ENCODE peak calls at places on chromosomes 6 and 20, in six cellular contexts. One of them, this sample, is unnamed.

GRCh38 chr6:52983159-52983848 is 11.8 kb downstream of the GSTA4 start:
- DNase-seq in choroid plexus epithelial cell: no peak
- DNase-seq in tibial artery: no peak
- DNase-seq in mammary epithelial cell: no peak
- DNase-seq in small intestine: no peak
- DNase-seq in A549: no peak
- DNase-seq in this sample: no peak

GRCh38 chr6:71383891-71384489 is 95.4 kb downstream of the OGFRL1 start:
- DNase-seq in mammary epithelial cell: no peak
- DNase-seq in choroid plexus epithelial cell: peak
- DNase-seq in A549: no peak
- DNase-seq in tibial artery: no peak
- DNase-seq in small intestine: no peak
- DNase-seq in this sample: no peak

GRCh38 chr20:44104807-44105517 is 82.0 kb downstream of the JPH2 start:
- DNase-seq in small intestine: no peak
- DNase-seq in A549: no peak
- DNase-seq in choroid plexus epithelial cell: peak
- DNase-seq in tibial artery: no peak
- DNase-seq in mammary epithelial cell: peak
- DNase-seq in this sample: no peak

GRCh38 chr20:19370076-19371075 is 157.9 kb downstream of the SLC24A3 start:
- DNase-seq in mammary epithelial cell: no peak
- DNase-seq in choroid plexus epithelial cell: no peak
- DNase-seq in tibial artery: no peak
- DNase-seq in small intestine: no peak
- DNase-seq in A549: no peak
- DNase-seq in this sample: no peak

GRCh38 chr20:43959079-43959919 is 44.6 kb downstream of the TOX2 start:
- DNase-seq in tibial artery: peak
- DNase-seq in A549: no peak
- DNase-seq in small intestine: peak
- DNase-seq in mammary epithelial cell: no peak
- DNase-seq in choroid plexus epithelial cell: no peak
- DNase-seq in this sample: no peak

GRCh38 chr6:148521586-148521985 is 178.9 kb downstream of the SASH1 start:
- DNase-seq in mammary epithelial cell: peak
- DNase-seq in tibial artery: no peak
- DNase-seq in choroid plexus epithelial cell: peak
- DNase-seq in small intestine: no peak
- DNase-seq in A549: no peak
- DNase-seq in this sample: no peak

GRCh38 chr6:20652691-20653479 is 118.6 kb downstream of the CDKAL1 start:
- DNase-seq in tibial artery: no peak
- DNase-seq in A549: peak
- DNase-seq in choroid plexus epithelial cell: peak
- DNase-seq in small intestine: peak
- DNase-seq in mammary epithelial cell: peak
- DNase-seq in this sample: no peak

GRCh38 chr20:34951252-34951651 is 4.4 kb downstream of the GSS start:
- DNase-seq in tibial artery: no peak
- DNase-seq in small intestine: peak
- DNase-seq in choroid plexus epithelial cell: no peak
- DNase-seq in A549: no peak
- DNase-seq in mammary epithelial cell: no peak
- DNase-seq in this sample: no peak

GRCh38 chr6:35804996-35805736 is at the start of gene LHFPL5:
- DNase-seq in mammary epithelial cell: no peak
- DNase-seq in small intestine: peak
- DNase-seq in A549: peak
- DNase-seq in tibial artery: no peak
- DNase-seq in choroid plexus epithelial cell: peak
- DNase-seq in this sample: peak

GRCh38 chr20:63133481-63134091 is 82.3 kb downstream of the YTHDF1 start:
- DNase-seq in small intestine: no peak
- DNase-seq in tibial artery: peak
- DNase-seq in mammary epithelial cell: no peak
- DNase-seq in A549: no peak
- DNase-seq in choroid plexus epithelial cell: no peak
- DNase-seq in this sample: peak

GRCh38 chr6:403659-404655 is 12.4 kb downstream of the IRF4 start:
- DNase-seq in choroid plexus epithelial cell: no peak
- DNase-seq in mammary epithelial cell: no peak
- DNase-seq in tibial artery: no peak
- DNase-seq in A549: no peak
- DNase-seq in small intestine: peak
- DNase-seq in this sample: no peak

GRCh38 chr6:25017932-25018581 is 82.3 kb upstream of the RIPOR2 start:
- DNase-seq in small intestine: peak
- DNase-seq in mammary epithelial cell: peak
- DNase-seq in A549: no peak
- DNase-seq in tibial artery: no peak
- DNase-seq in choroid plexus epithelial cell: peak
- DNase-seq in this sample: no peak

GRCh38 chr20:45138451-45139300 is 14.4 kb upstream of the WFDC12 start:
- DNase-seq in mammary epithelial cell: peak
- DNase-seq in tibial artery: no peak
- DNase-seq in A549: peak
- DNase-seq in small intestine: peak
- DNase-seq in choroid plexus epithelial cell: peak
- DNase-seq in this sample: peak

GRCh38 chr6:14454467-14454763 is 336.8 kb downstream of the CD83 start:
- DNase-seq in small intestine: peak
- DNase-seq in A549: no peak
- DNase-seq in mammary epithelial cell: no peak
- DNase-seq in tibial artery: no peak
- DNase-seq in choroid plexus epithelial cell: no peak
- DNase-seq in this sample: no peak

GRCh38 chr20:52078289-52078688 is 113.3 kb downstream of the ZFP64 start:
- DNase-seq in tibial artery: no peak
- DNase-seq in mammary epithelial cell: no peak
- DNase-seq in A549: no peak
- DNase-seq in small intestine: no peak
- DNase-seq in choroid plexus epithelial cell: peak
- DNase-seq in this sample: no peak

GRCh38 chr6:63661769-63662168 is 26.2 kb downstream of the PHF3 start:
- DNase-seq in mammary epithelial cell: no peak
- DNase-seq in A549: no peak
- DNase-seq in choroid plexus epithelial cell: no peak
- DNase-seq in small intestine: no peak
- DNase-seq in tibial artery: no peak
- DNase-seq in this sample: no peak
- H3K4me3 ChIP-seq in mammary epithelial cell: no peak
- H3K4me3 ChIP-seq in A549: no peak
- H3K4me3 ChIP-seq in choroid plexus epithelial cell: no peak
- H3K4me3 ChIP-seq in small intestine: no peak
- H3K4me3 ChIP-seq in tibial artery: no peak
- H3K4me3 ChIP-seq in this sample: no peak

DNA sequence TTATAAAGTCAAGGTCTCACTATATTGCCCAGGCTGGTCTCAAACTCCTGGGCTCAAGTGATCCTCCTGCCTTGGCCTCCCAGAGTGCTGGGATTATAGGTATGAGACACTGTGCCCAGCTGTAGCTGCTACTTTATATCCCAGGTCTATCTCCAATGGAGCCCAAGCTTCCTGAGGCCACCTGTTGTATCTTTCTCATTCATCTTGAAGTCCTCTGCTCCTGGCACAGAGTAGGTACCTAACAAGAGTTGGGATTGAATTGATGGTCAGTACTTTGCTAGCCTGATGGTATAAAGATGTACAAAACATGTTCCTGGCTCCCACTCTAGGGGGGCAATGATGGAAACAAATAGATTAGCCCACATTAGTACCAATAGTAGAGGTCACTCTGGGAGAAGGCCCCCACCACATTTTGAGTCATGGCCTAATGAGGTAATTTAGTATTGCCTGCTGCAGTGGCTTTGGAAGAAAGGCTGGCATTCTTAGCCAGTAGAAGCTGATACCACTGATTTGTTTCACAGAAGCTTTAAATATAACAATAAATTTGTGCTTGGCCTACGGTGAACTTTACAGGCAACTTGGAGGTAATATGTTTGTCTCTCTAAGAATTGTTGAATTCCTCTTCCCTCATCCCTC is 5.4 kb downstream of the PTPN1 start:
- DNase-seq in choroid plexus epithelial cell: no peak
- DNase-seq in tibial artery: no peak
- DNase-seq in small intestine: no peak
- DNase-seq in A549: no peak
- DNase-seq in mammary epithelial cell: no peak
- DNase-seq in this sample: no peak
- H3K4me3 ChIP-seq in choroid plexus epithelial cell: no peak
- H3K4me3 ChIP-seq in tibial artery: no peak
- H3K4me3 ChIP-seq in small intestine: no peak
- H3K4me3 ChIP-seq in A549: no peak
- H3K4me3 ChIP-seq in mammary epithelial cell: no peak
- H3K4me3 ChIP-seq in this sample: no peak

DNA sequence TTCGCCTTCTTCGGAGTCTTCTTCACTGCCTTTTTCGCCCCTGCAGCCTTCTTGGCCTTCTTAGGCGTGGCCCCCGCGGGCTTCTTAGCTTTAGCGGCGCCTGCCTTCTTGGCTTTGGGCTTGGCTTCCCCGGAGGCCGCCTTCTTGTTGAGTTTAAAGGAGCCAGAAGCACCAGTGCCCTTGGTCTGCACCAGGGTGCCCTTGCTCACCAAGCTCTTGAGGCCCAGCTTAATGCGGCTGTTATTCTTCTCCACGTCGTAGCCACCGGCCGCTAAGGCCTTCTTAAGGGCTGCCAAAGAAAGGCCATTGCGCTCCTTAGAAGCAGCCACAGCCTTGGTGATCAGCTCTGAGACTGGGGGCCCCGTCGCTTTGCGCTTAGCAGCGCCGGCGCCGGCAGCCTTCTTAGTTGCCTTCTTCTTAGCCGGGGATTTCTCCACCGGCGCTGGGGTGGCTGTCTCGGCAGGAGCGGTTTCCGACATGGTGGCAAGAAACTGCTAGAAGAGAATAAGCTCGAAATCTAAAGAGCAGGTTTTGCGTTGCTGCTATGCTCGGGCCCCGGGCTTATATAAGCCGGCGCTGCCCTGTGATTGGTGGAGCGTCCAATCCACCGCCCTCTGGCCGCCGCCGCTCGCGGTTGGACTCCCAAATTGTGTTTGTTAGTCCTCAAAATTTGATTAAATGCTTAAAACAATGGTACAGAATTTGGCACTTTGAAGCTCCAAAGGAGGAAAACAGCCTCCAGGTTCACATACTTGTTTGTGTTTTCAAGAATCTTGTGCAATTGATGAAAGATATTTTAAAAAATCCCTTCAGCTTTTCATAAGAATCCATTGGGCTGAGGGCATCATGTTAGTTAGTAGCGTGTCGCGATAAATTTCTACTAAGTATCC is 44.9 kb downstream of the OR2B2 start:
- DNase-seq in A549: no peak
- DNase-seq in choroid plexus epithelial cell: peak
- DNase-seq in tibial artery: peak
- DNase-seq in mammary epithelial cell: peak
- DNase-seq in small intestine: peak
- DNase-seq in this sample: peak
- H3K4me3 ChIP-seq in A549: peak
- H3K4me3 ChIP-seq in choroid plexus epithelial cell: peak
- H3K4me3 ChIP-seq in tibial artery: peak
- H3K4me3 ChIP-seq in mammary epithelial cell: peak
- H3K4me3 ChIP-seq in small intestine: peak
- H3K4me3 ChIP-seq in this sample: peak

GRCh38 chr20:25036331-25036936 is 21.5 kb downstream of the ACSS1 start:
- DNase-seq in A549: no peak
- DNase-seq in mammary epithelial cell: no peak
- DNase-seq in tibial artery: peak
- DNase-seq in choroid plexus epithelial cell: no peak
- DNase-seq in small intestine: no peak
- DNase-seq in this sample: no peak
- H3K4me3 ChIP-seq in A549: no peak
- H3K4me3 ChIP-seq in mammary epithelial cell: no peak
- H3K4me3 ChIP-seq in tibial artery: no peak
- H3K4me3 ChIP-seq in choroid plexus epithelial cell: no peak
- H3K4me3 ChIP-seq in small intestine: no peak
- H3K4me3 ChIP-seq in this sample: no peak

GRCh38 chr6:28726569-28727309 is 197.0 kb downstream of the TRIM27 start:
- DNase-seq in small intestine: no peak
- DNase-seq in choroid plexus epithelial cell: no peak
- DNase-seq in mammary epithelial cell: no peak
- DNase-seq in tibial artery: no peak
- DNase-seq in A549: no peak
- DNase-seq in this sample: no peak

GRCh38 chr6:28729501-28730402 is 194.0 kb downstream of the TRIM27 start:
- DNase-seq in small intestine: no peak
- DNase-seq in A549: no peak
- DNase-seq in choroid plexus epithelial cell: no peak
- DNase-seq in tibial artery: no peak
- DNase-seq in mammary epithelial cell: no peak
- DNase-seq in this sample: no peak

GRCh38 chr6:28725890-28726348 is 197.9 kb downstream of the TRIM27 start:
- DNase-seq in tibial artery: no peak
- DNase-seq in A549: no peak
- DNase-seq in mammary epithelial cell: peak
- DNase-seq in choroid plexus epithelial cell: no peak
- DNase-seq in small intestine: no peak
- DNase-seq in this sample: no peak

GRCh38 chr6:28725274-28725809 is 198.4 kb downstream of the TRIM27 start:
- DNase-seq in mammary epithelial cell: no peak
- DNase-seq in tibial artery: no peak
- DNase-seq in choroid plexus epithelial cell: no peak
- DNase-seq in small intestine: no peak
- DNase-seq in A549: no peak
- DNase-seq in this sample: no peak

DNA sequence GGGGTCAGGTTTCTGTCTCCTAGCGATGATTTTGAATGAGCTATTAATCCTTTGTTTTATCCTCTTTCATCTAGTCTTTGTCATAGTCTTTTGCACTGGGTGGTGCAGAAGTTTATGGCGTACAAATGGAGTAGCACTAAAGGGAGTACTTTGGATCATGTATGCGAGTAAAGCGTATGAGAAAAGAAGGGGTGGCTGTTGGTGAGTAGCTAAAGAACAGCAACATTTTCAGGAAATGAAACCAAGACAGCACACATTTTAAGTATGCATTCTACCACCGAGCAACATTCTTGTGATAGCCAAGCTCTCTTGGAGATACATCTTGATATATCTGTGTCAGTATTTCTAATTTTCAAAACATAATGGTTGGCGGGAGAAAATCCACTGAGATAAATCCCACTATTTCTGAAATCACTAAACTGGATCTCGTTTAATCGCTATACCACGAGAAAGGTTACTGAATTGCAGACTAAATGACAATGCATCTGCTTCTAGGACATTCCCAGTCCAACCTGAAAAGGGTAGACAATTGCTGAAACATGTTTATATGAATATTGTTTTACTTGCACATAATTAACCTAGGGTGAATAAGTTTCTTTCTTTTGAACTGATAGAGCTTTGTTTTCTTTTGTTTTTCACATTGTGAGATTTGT is 196.1 kb downstream of the TRIM27 start:
- DNase-seq in small intestine: no peak
- DNase-seq in choroid plexus epithelial cell: no peak
- DNase-seq in A549: no peak
- DNase-seq in mammary epithelial cell: no peak
- DNase-seq in tibial artery: no peak
- DNase-seq in this sample: no peak
- H3K4me3 ChIP-seq in small intestine: no peak
- H3K4me3 ChIP-seq in choroid plexus epithelial cell: no peak
- H3K4me3 ChIP-seq in A549: peak
- H3K4me3 ChIP-seq in mammary epithelial cell: peak
- H3K4me3 ChIP-seq in tibial artery: no peak
- H3K4me3 ChIP-seq in this sample: no peak

This sample was measured in aorta.